ENCODE peak calls at places on chromosomes 1 and 21, in five cellular contexts. X, G, E, Z and H are unnamed samples.

GRCh38 chr1:201185527-201186128 is 5.0 kb upstream of the IGFN1 start:
- DNase-seq in Z (no peak), G (no peak), X (no peak), E (no peak), H (no peak)

GRCh38 chr1:50393522-50394120 is 29.6 kb downstream of the DMRTA2 start:
- DNase-seq in E (no peak), Z (no peak), X (no peak), G (no peak), H (no peak)

GRCh38 chr1:2383576-2383975 is 7.8 kb downstream of the MORN1 start:
- DNase-seq in E (no peak), G (no peak), X (no peak), Z (no peak), H (no peak)

GRCh38 chr1:25556791-25557476 is 13.5 kb downstream of the LDLRAP1 start:
- DNase-seq in Z (peak), E (peak), G (no peak), X (peak), H (no peak)

GRCh38 chr1:235169986-235170385 is 8.9 kb upstream of the RBM34 start:
- DNase-seq in Z (peak), G (no peak), X (no peak), E (peak), H (no peak)

GRCh38 chr21:26453258-26453657 is 119.8 kb downstream of the CYYR1 start:
- DNase-seq in X (no peak), Z (no peak), E (no peak), G (no peak), H (no peak)

GRCh38 chr1:214277704-214278635 is 3.0 kb upstream of the SMYD2 start:
- DNase-seq in X (no peak), G (no peak), Z (no peak), E (no peak), H (peak)

GRCh38 chr1:169060010-169060722 is 46.3 kb upstream of the ATP1B1 start:
- DNase-seq in X (no peak), G (no peak), Z (no peak), E (peak), H (no peak)

GRCh38 chr1:186178426-186179043 is 196.5 kb downstream of the TPR start:
- DNase-seq in E (peak), Z (no peak), G (no peak), X (no peak), H (no peak)

GRCh38 chr1:209150114-209150513 is 433.4 kb upstream of the CAMK1G start:
- DNase-seq in Z (peak), G (peak), X (no peak), E (no peak), H (no peak)

GRCh38 chr21:26717146-26717739 is 128.0 kb downstream of the ADAMTS1 start:
- DNase-seq in E (no peak), G (no peak), Z (peak), X (no peak), H (no peak)

GRCh38 chr1:234600418-234601216 is 9.4 kb downstream of the IRF2BP2 start:
- DNase-seq in X (peak), E (no peak), G (no peak), Z (no peak), H (peak)

GRCh38 chr1:18575620-18576019 is 55.0 kb upstream of the PAX7 start:
- DNase-seq in G (peak), E (no peak), X (peak), Z (peak), H (peak)